ENCODE peak calls at places on chromosomes 12 and 14, in seven cellular contexts. J, U, Y, M, V, H and L are unnamed samples.

GRCh38 chr12:67457799-67458680 is 188.9 kb downstream of the CAND1 start:
- DNase-seq in Y (no peak), H (peak; percentile 14), V (no peak), U (no peak), J (no peak), M (no peak), L (no peak)

GRCh38 chr14:43898709-43899108 is 608.4 kb downstream of the FSCB start:
- DNase-seq in V (no peak), Y (no peak), M (no peak), U (no peak), H (no peak), J (no peak), L (no peak)

GRCh38 chr12:18752947-18753346 is 15.0 kb downstream of the CAPZA3 start:
- DNase-seq in U (no peak), H (no peak), J (no peak), V (no peak), M (no peak), Y (no peak), L (no peak)

GRCh38 chr14:59236195-59236594 is 47.7 kb downstream of the DAAM1 start:
- DNase-seq in V (no peak), U (no peak), M (no peak), J (no peak), H (no peak), Y (no peak), L (no peak)

GRCh38 chr12:68609955-68610434 is 704 bp upstream of the RAP1B start:
- DNase-seq in J (no peak), V (no peak), Y (no peak), M (no peak), H (no peak), U (no peak), L (no peak)

GRCh38 chr12:3199551-3200031 is 122.4 kb downstream of the TSPAN9 start:
- DNase-seq in J (no peak), Y (no peak), U (no peak), H (no peak), V (no peak), M (no peak), L (no peak)

GRCh38 chr12:127912266-127912665 is 354.7 kb upstream of the TMEM132C start:
- DNase-seq in U (no peak), V (no peak), Y (no peak), H (no peak), M (no peak), J (no peak), L (no peak)

GRCh38 chr12:100926669-100927248 is 132.2 kb downstream of the ANO4 start:
- DNase-seq in H (no peak), Y (no peak), U (peak; percentile 11), V (no peak), M (no peak), J (no peak), L (no peak)

GRCh38 chr12:25816637-25817036 is 141.8 kb upstream of the RASSF8 start:
- DNase-seq in H (no peak), M (no peak), V (no peak), Y (no peak), J (no peak), U (no peak), L (no peak)

GRCh38 chr14:60884134-60884533 is 96.7 kb downstream of the TRMT5 start:
- DNase-seq in U (no peak), V (no peak), J (no peak), Y (no peak), M (no peak), H (no peak), L (no peak)

GRCh38 chr12:115752913-115753726 is 524.4 kb downstream of the MED13L start:
- DNase-seq in U (peak; percentile 56), M (peak; percentile 73), V (no peak), H (peak; percentile 24), Y (no peak), J (no peak), L (no peak)

GRCh38 chr14:89330236-89331002 is 86.6 kb downstream of the FOXN3 start:
- DNase-seq in Y (no peak), M (no peak), J (no peak), U (peak; percentile 50), V (peak; percentile 33), H (no peak), L (no peak)

GRCh38 chr14:86799244-86799647 is 1193.7 kb downstream of the GALC start:
- DNase-seq in V (no peak), Y (no peak), M (no peak), J (no peak), U (peak; percentile 68), H (no peak), L (no peak)

GRCh38 chr14:96590190-96590860 is 88.1 kb downstream of the PAPOLA start:
- DNase-seq in U (no peak), H (no peak), Y (no peak), M (no peak), J (no peak), V (no peak), L (no peak)

GRCh38 chr12:105474672-105475071 is 144.2 kb downstream of the C12orf75 start:
- DNase-seq in M (peak; percentile 28), H (no peak), U (no peak), Y (no peak), J (no peak), V (no peak), L (no peak)

GRCh38 chr12:95733156-95733825 is 57.3 kb downstream of the NTN4 start:
- DNase-seq in J (no peak), U (no peak), V (no peak), Y (no peak), H (no peak), M (peak; percentile 52), L (no peak)

GRCh38 chr12:48824112-48824511 is 5.8 kb downstream of the CACNB3 start:
- DNase-seq in J (no peak), U (no peak), V (no peak), M (no peak), Y (peak; percentile 59), H (no peak), L (no peak)

GRCh38 chr14:50759800-50760543 is 71.0 kb downstream of the NIN start:
- DNase-seq in Y (no peak), M (no peak), U (no peak), H (no peak), V (no peak), J (no peak), L (no peak)

GRCh38 chr12:111298583-111299436 is 70.1 kb downstream of the PHETA1 start:
- DNase-seq in H (peak; percentile 80), V (peak; percentile 28), U (peak; percentile 24), Y (no peak), J (no peak), M (peak; percentile 60), L (peak; percentile 30)

GRCh38 chr12:123960856-123961255 is 11.8 kb downstream of the CCDC92 start:
- DNase-seq in U (no peak), V (no peak), H (no peak), J (no peak), M (no peak), Y (no peak), L (no peak)

GRCh38 chr12:5068623-5069022 is 24.9 kb downstream of the KCNA5 start:
- DNase-seq in Y (no peak), M (no peak), V (no peak), H (no peak), U (no peak), J (no peak), L (no peak)

GRCh38 chr14:68479247-68479646 is 313.6 kb downstream of the ZFP36L1 start:
- DNase-seq in Y (no peak), H (no peak), M (no peak), U (no peak), J (no peak), V (no peak), L (no peak)

GRCh38 chr12:126354633-126355032 is 1289.4 kb downstream of the AACS start:
- DNase-seq in Y (no peak), V (no peak), J (no peak), H (no peak), U (no peak), M (no peak), L (no peak)

GRCh38 chr14:70013269-70013873 is 134.2 kb downstream of the SMOC1 start:
- DNase-seq in H (peak; percentile 54), U (peak; percentile 27), V (no peak), M (no peak), Y (no peak), J (peak; percentile 66), L (no peak)

GRCh38 chr12:52925717-52926595 is 21.1 kb upstream of the KRT8 start:
- DNase-seq in H (no peak), V (no peak), M (peak; percentile 95), U (peak; percentile 81), Y (no peak), J (no peak), L (no peak)

GRCh38 chr14:36514278-36515104 is 5.5 kb downstream of the NKX2-1 start:
- DNase-seq in V (no peak), U (no peak), Y (peak; percentile 64), H (peak; percentile 6), J (no peak), M (no peak), L (no peak)

GRCh38 chr12:104998423-104999346 is 12.6 kb downstream of the NOPCHAP1 start:
- DNase-seq in H (no peak), M (no peak), Y (peak; percentile 49), U (no peak), V (no peak), J (no peak), L (no peak)

GRCh38 chr12:51622564-51622963 is 31.5 kb downstream of the SCN8A start:
- DNase-seq in M (no peak), U (no peak), H (no peak), V (no peak), Y (no peak), J (no peak), L (no peak)

GRCh38 chr14:104865631-104866441 is 768 bp downstream of the CEP170B start:
- DNase-seq in V (peak; percentile 65), M (peak; percentile 46), U (peak; percentile 58), Y (peak; percentile 76), J (peak; percentile 94), H (no peak), L (no peak)

GRCh38 chr12:97556201-97556824 is 93.7 kb downstream of the RMST start:
- DNase-seq in Y (peak; percentile 68), H (no peak), J (no peak), U (no peak), M (peak; percentile 25), V (peak; percentile 12), L (no peak)

GRCh38 chr12:102522768-102523167 is 42.4 kb upstream of the IGF1 start:
- DNase-seq in Y (no peak), V (no peak), H (no peak), M (no peak), J (no peak), U (no peak), L (no peak)

GRCh38 chr14:102675396-102675795 is 82.9 kb downstream of the RCOR1 start:
- DNase-seq in Y (no peak), V (no peak), U (no peak), J (no peak), M (no peak), H (no peak), L (no peak)

GRCh38 chr14:73741386-73741875 is 27.2 kb upstream of the PNMA1 start:
- DNase-seq in U (peak; percentile 71), Y (peak; percentile 84), H (peak; percentile 75), M (peak; percentile 71), J (peak; percentile 95), V (peak; percentile 79), L (peak; percentile 63)

GRCh38 chr12:13000935-13001724 is 1.1 kb upstream of the HEBP1 start:
- DNase-seq in U (peak; percentile 26), Y (peak; percentile 79), M (peak; percentile 63), J (peak; percentile 90), V (peak; percentile 52), H (peak; percentile 63), L (peak; percentile 57)

GRCh38 chr12:75170786-75171185 is 38.9 kb downstream of the KCNC2 start:
- DNase-seq in M (no peak), H (no peak), J (no peak), U (no peak), V (no peak), Y (no peak), L (no peak)

GRCh38 chr12:10641735-10642500 is 28.5 kb upstream of the MAGOHB start:
- DNase-seq in V (no peak), U (peak; percentile 35), M (peak; percentile 10), H (no peak), Y (no peak), J (no peak), L (no peak)

GRCh38 chr12:122014781-122015180 is 6.9 kb upstream of the BCL7A start:
- DNase-seq in H (no peak), J (no peak), V (no peak), U (no peak), M (no peak), Y (no peak), L (no peak)

GRCh38 chr14:92651106-92651792 is 97.2 kb downstream of the LGMN start:
- DNase-seq in U (peak; percentile 41), M (no peak), J (peak; percentile 90), Y (peak; percentile 86), V (no peak), H (peak; percentile 88), L (peak; percentile 82)